ENCODE peak calls at places on chromosomes 4 and X, in six cellular contexts. Z is astrocyte of the cerebellum, D is epithelial cell of proximal tubule, N is osteocyte, X is fibroblast of mammary gland, P is brain microvascular endothelial cell. A is an unnamed sample.

GRCh38 chr4:126582737-126583136 is 1050.0 kb upstream of the INTU start:
- DNase-seq in D (no peak), P (no peak), N (no peak), Z (no peak), X (peak), A (no peak)

GRCh38 chrX:1491851-1492349 is 39.2 kb upstream of the ASMTL start:
- DNase-seq in P (peak), D (no peak), Z (no peak), X (no peak), N (peak), A (no peak)

GRCh38 chr4:4789462-4789861 is 70.0 kb upstream of the MSX1 start:
- DNase-seq in D (no peak), X (no peak), P (no peak), N (no peak), Z (no peak), A (no peak)

GRCh38 chrX:3820170-3820569 is 106.7 kb upstream of the PRKX start:
- DNase-seq in Z (peak), P (peak), X (peak), N (no peak), D (no peak), A (no peak)

GRCh38 chrX:155071694-155072215 is 447 bp downstream of the BRCC3 start:
- DNase-seq in N (no peak), P (no peak), X (peak), Z (no peak), D (no peak), A (no peak)

GRCh38 chrX:20802036-20802435 is 535.3 kb upstream of the RPS6KA3 start:
- DNase-seq in Z (no peak), P (no peak), N (no peak), X (no peak), D (no peak), A (no peak)

GRCh38 chr4:8114456-8115202 is 44.0 kb downstream of the ABLIM2 start:
- DNase-seq in D (no peak), N (no peak), X (no peak), Z (no peak), P (no peak), A (no peak)

GRCh38 chr4:75514949-75515612 is 808 bp downstream of the THAP6 start:
- DNase-seq in D (no peak), Z (no peak), N (no peak), X (peak), P (no peak), A (no peak)

GRCh38 chr4:151409470-151410313 is 716 bp downstream of the FHIP1A start:
- DNase-seq in D (peak), P (no peak), N (no peak), Z (no peak), X (peak), A (peak)

GRCh38 chr4:128333309-128334006 is 45.8 kb upstream of the PGRMC2 start:
- DNase-seq in N (no peak), P (no peak), X (no peak), D (no peak), Z (no peak), A (no peak)

GRCh38 chr4:19748470-19748869 is 503.2 kb upstream of the SLIT2 start:
- DNase-seq in D (no peak), X (peak), N (no peak), P (peak), Z (peak), A (no peak)

GRCh38 chr4:83561381-83561780 is 25.5 kb downstream of the GPAT3 start:
- DNase-seq in D (peak), X (peak), P (peak), Z (no peak), N (no peak), A (no peak)

GRCh38 chr4:142435599-142436235 is 410.4 kb downstream of the INPP4B start:
- DNase-seq in N (no peak), Z (no peak), X (no peak), P (no peak), D (no peak), A (no peak)

GRCh38 chrX:117957128-117957527 is 159.5 kb downstream of the KLHL13 start:
- DNase-seq in P (no peak), Z (peak), X (peak), D (no peak), N (no peak), A (no peak)

GRCh38 chr4:37604464-37604863 is 81.7 kb downstream of the RELL1 start:
- DNase-seq in N (no peak), P (no peak), D (no peak), X (peak), Z (no peak), A (no peak)

GRCh38 chr4:172134536-172134935 is 321.3 kb downstream of the GALNTL6 start:
- DNase-seq in N (no peak), P (no peak), Z (no peak), D (no peak), X (peak), A (no peak)

GRCh38 chr4:106095408-106095807 is 200.1 kb downstream of the NPNT start:
- DNase-seq in Z (no peak), X (no peak), P (no peak), D (no peak), N (no peak), A (no peak)

GRCh38 chr4:132934901-132935300 is 214.2 kb upstream of the PCDH10 start:
- DNase-seq in D (no peak), N (no peak), Z (no peak), X (no peak), P (no peak), A (no peak)

GRCh38 chr4:138945840-138946239 is 69.7 kb upstream of the NOCT start:
- DNase-seq in D (no peak), Z (no peak), N (no peak), P (no peak), X (no peak), A (no peak)

GRCh38 chrX:41923925-41924693 is 755 bp upstream of the CASK start:
- DNase-seq in P (peak), D (peak), X (peak), Z (no peak), N (no peak), A (no peak)

GRCh38 chr4:6772223-6772928 is 10.2 kb upstream of the KIAA0232 start:
- DNase-seq in D (no peak), X (no peak), P (no peak), Z (no peak), N (no peak), A (no peak)

GRCh38 chrX:40085714-40086113 is 12.0 kb downstream of the BCOR start:
- DNase-seq in X (no peak), Z (no peak), D (no peak), N (no peak), P (no peak), A (no peak)

GRCh38 chr4:109990307-109991257 is 77.9 kb downstream of the EGF start:
- DNase-seq in N (no peak), X (no peak), Z (no peak), D (no peak), P (no peak), A (no peak)

GRCh38 chrX:17990542-17990941 is 129.4 kb upstream of the RAI2 start:
- DNase-seq in P (no peak), X (no peak), D (no peak), Z (no peak), N (no peak), A (no peak)

GRCh38 chr4:38152721-38153412 is 192.7 kb downstream of the PTTG2 start:
- DNase-seq in Z (no peak), P (no peak), D (no peak), X (no peak), N (no peak), A (no peak)

GRCh38 chr4:99655315-99656081 is 2.1 kb downstream of the C4orf54 start:
- DNase-seq in P (peak), Z (peak), X (peak), N (no peak), D (no peak), A (no peak)

GRCh38 chr4:17787315-17787714 is 5.9 kb upstream of the FAM184B start:
- DNase-seq in N (no peak), X (peak), P (peak), Z (no peak), D (no peak), A (no peak)

GRCh38 chrX:42119076-42119475 is 195.7 kb upstream of the CASK start:
- DNase-seq in D (peak), N (no peak), Z (peak), P (peak), X (peak), A (no peak)

GRCh38 chrX:72061091-72061490 is 70.6 kb downstream of the RTL5 start:
- DNase-seq in N (no peak), D (no peak), X (peak), P (no peak), Z (no peak), A (no peak)

GRCh38 chr4:39655206-39655605 is 16.5 kb upstream of the SMIM14 start:
- DNase-seq in Z (no peak), D (no peak), X (peak), N (no peak), P (no peak), A (no peak)

GRCh38 chrX:65035451-65035779 is 59.2 kb upstream of the ZC4H2 start:
- DNase-seq in X (peak), N (no peak), P (peak), Z (no peak), D (no peak), A (no peak)

GRCh38 chr4:7703669-7704068 is 236.0 kb downstream of the AFAP1 start:
- DNase-seq in P (no peak), D (no peak), X (no peak), Z (no peak), N (no peak), A (no peak)

GRCh38 chr4:95156452-95156765 is 392.4 kb downstream of the UNC5C start:
- DNase-seq in D (no peak), P (no peak), X (no peak), N (no peak), Z (no peak), A (no peak)
- TF ChIP-seq CTCF in D (no peak), P (no peak), X (no peak), N (peak), Z (no peak), A (peak)

DNA sequence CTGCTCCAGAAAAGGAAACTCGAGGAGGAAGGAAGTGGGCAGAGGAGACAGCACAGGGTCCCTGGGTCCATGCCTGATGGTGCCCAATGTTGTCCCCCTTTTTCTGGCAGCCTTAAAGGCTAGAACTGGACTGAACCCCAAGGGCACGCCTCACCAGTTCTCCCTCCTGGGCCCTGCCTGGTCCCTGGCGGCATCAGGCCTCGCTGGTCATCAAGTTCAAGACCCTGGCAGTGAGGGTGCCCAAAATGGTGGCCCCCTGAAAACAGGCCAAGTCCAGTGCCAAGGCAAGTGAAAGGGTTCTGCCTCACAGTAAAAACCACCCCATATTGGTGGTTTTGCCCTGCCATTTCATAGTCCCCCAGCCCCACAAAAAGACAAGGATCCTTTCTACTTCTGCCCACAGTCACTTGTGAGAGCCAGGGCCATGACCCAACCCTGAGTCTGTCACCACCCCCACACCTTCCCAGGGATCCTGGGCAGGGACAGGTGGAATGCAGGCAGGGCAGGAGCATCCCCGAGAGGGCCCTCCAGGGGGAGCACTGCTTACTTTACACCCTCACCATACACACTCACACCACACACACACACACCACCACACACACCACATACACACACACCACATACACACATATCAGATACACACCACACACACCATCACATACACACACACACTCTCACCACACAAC is 107.6 kb downstream of the DCTD start:
- DNase-seq in P (peak), Z (no peak), X (no peak), D (no peak), N (no peak), A (no peak)
- TF ChIP-seq CTCF in P (peak), Z (no peak), X (no peak), D (no peak), N (peak), A (peak)

DNA sequence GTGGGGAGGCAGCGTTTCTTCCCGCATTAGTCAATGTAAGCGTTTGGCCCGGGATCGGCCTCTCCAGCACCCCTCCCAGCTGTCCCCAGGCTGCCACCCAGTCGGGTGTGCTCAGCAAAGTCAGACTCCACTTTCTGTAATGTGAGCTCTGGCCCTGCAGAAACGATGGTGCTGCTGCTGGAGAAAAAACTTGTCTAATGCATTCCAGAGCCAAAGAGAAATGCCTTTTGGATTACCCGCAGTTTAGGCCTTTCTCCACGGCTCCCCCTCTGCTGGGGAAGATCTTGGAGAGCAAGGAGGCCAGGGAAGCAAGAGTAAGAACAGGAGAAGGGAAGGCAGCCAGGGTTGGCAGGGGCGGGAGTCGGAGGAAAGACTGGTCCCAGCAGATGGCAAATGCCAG is 55.2 kb downstream of the ELF4 start:
- DNase-seq in D (no peak), P (peak), X (peak), N (no peak), Z (peak), A (no peak)
- TF ChIP-seq CTCF in D (no peak), P (peak), X (no peak), N (no peak), Z (no peak), A (no peak)

GRCh38 chr4:169251291-169252235 is 19.2 kb downstream of the SH3RF1 start:
- DNase-seq in X (no peak), Z (no peak), P (no peak), D (no peak), N (no peak), A (no peak)
- TF ChIP-seq CTCF in X (no peak), Z (no peak), P (no peak), D (no peak), N (no peak), A (no peak)

DNA sequence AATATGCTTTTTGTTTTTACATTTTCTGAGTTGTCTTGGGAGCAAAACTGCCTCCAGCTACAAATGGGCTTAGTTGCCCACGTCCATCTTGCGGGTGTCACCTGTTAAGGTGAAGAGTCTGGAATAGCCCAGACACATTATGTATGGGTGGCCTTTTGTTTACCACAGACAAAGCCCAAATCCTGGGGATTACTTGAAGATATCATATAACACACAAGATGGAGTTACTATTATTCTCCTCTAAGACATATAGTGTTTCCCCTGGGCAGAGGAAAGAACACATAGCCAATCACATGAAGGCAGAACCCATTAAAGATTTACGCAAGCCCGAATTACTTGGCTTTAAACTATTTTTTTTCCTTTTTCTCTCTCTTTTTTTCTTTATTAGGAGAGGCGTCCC is 625.6 kb upstream of the FAM241A start:
- DNase-seq in D (no peak), X (no peak), P (no peak), N (no peak), Z (no peak), A (no peak)
- TF ChIP-seq CTCF in D (no peak), X (no peak), P (no peak), N (no peak), Z (no peak), A (no peak)

GRCh38 chr4:136183513-136183912 is 1348.8 kb downstream of the PCDH18 start:
- DNase-seq in P (no peak), N (no peak), X (no peak), D (no peak), Z (no peak), A (no peak)
- TF ChIP-seq CTCF in P (peak), N (no peak), X (no peak), D (peak), Z (no peak), A (no peak)

DNA sequence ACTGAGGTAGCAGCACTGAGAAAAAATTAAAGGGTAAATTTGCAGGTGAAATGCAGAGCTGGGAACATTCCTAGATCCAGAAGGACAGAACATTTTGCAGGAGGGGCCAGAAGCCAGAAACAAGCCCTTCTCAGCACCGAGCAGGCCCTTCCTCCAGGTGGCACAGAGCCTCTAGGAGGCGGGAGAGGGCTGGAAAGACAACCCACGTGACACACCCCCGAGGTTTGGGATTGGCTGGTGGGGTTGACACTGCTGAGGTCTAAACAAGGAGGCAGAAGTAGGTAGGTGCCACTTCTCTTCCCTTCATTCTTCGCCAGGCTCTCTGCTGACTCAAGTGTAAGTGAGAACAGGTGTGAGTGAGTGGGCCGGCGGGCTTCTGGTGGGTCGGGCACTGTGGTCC is at the start of gene PAGE4:
- DNase-seq in P (no peak), Z (no peak), X (no peak), N (no peak), D (no peak), A (no peak)
- TF ChIP-seq CTCF in P (no peak), Z (no peak), X (no peak), N (no peak), D (no peak), A (no peak)

GRCh38 chr4:175657571-175657970 is 154.5 kb downstream of the GPM6A start:
- DNase-seq in P (no peak), X (no peak), D (no peak), Z (no peak), N (no peak), A (no peak)
- TF ChIP-seq CTCF in P (no peak), X (no peak), D (peak), Z (no peak), N (no peak), A (no peak)